ENCODE peak calls at places on chromosomes 6 and 20, in nine cellular contexts. A, K, C, Q, V, J, N, M and U are unnamed samples.

GRCh38 chr6:28537509-28538140 is 11.9 kb downstream of the GPX5 start:
- DNase-seq in N (peak; percentile 76), A (no peak), K (no peak), J (peak; percentile 55), M (no peak), Q (no peak), V (no peak), C (no peak), U (peak; percentile 21)

GRCh38 chr6:71268710-71269437 is 19.7 kb upstream of the OGFRL1 start:
- DNase-seq in V (no peak), K (no peak), M (no peak), N (no peak), Q (no peak), A (no peak), J (no peak), C (no peak), U (no peak)

GRCh38 chr6:135270676-135271536 is 89.8 kb downstream of the MYB start:
- DNase-seq in A (no peak), K (no peak), M (no peak), V (no peak), N (peak; percentile 73), Q (no peak), C (no peak), J (no peak), U (no peak)

GRCh38 chr6:140912686-140913085 is 1220.0 kb upstream of the GJE1 start:
- DNase-seq in C (no peak), A (no peak), Q (no peak), M (no peak), N (no peak), K (no peak), V (no peak), J (no peak), U (no peak)

GRCh38 chr20:23092861-23093543 is 6.9 kb upstream of the CD93 start:
- DNase-seq in M (no peak), A (no peak), Q (no peak), N (no peak), V (no peak), J (no peak), C (no peak), K (no peak), U (no peak)

GRCh38 chr6:45416700-45417099 is 39.0 kb upstream of the SUPT3H start:
- DNase-seq in A (no peak), K (no peak), J (no peak), V (no peak), N (no peak), C (no peak), Q (no peak), M (no peak), U (no peak)

GRCh38 chr6:32973144-32973854 is 4.9 kb downstream of the BRD2 start:
- DNase-seq in J (peak; percentile 27), K (peak; percentile 51), A (no peak), Q (peak; percentile 59), N (peak; percentile 50), V (peak; percentile 47), M (no peak), C (no peak), U (no peak)

GRCh38 chr6:37566209-37566859 is 66.6 kb upstream of the CCDC167 start:
- DNase-seq in K (peak; percentile 54), A (peak; percentile 62), N (peak; percentile 95), J (peak; percentile 71), M (no peak), V (peak; percentile 37), C (peak; percentile 91), Q (peak; percentile 61), U (peak; percentile 77)

GRCh38 chr20:57570898-57571297 is 10.0 kb downstream of the PCK1 start:
- DNase-seq in K (no peak), C (no peak), J (no peak), M (no peak), Q (no peak), A (no peak), V (no peak), N (no peak), U (no peak)

GRCh38 chr20:57568960-57569359 is 8.1 kb downstream of the PCK1 start:
- DNase-seq in A (no peak), N (no peak), M (no peak), C (peak; percentile 23), J (no peak), K (no peak), V (no peak), Q (no peak), U (no peak)

GRCh38 chr20:57568088-57568896 is 7.4 kb downstream of the PCK1 start:
- DNase-seq in V (no peak), J (no peak), Q (no peak), A (no peak), C (peak; percentile 63), K (no peak), N (no peak), M (no peak), U (no peak)

GRCh38 chr20:57567471-57568079 is 6.7 kb downstream of the PCK1 start:
- DNase-seq in N (no peak), A (no peak), Q (no peak), J (no peak), C (peak; percentile 18), K (no peak), M (no peak), V (no peak), U (no peak)

DNA sequence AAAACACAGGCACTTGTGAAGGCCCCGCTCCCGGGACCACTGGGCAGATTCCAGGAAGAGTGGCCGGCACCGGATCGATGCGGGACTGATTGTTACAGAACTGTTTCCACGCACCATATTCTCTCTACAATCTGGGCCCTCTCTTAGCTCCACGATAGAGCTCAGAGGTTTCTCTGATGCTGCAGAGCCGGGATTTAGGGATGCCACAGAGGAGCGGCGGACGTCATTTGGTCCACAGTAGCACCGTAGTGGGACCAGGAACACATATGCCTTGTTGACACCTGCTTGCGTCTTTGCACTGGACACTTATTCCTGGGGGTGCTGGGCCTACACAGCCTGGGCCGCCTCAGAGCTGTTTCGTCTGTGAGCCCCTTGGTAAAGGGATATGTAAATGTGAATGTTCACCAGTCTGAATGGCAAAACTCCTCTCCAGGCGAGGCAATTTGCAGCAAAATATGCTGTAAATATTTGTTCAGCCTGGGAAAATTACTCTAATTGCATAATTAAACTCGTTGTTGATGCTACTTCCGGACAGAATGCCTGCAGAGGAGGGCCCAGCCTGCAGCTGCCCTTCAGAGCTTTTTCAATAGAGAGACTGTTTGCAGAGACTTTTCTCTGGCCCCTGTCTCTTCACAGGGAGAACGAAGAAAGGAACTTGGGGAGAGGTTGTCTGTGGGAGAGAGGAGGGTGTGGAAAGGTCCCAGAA is 9.4 kb downstream of the PCK1 start:
- DNase-seq in K (no peak), V (no peak), A (no peak), J (no peak), M (no peak), C (peak; percentile 22), Q (no peak), N (no peak), U (no peak)
- H3K4me3 ChIP-seq in K (no peak overlapping the region), V (no peak overlapping the region), A (no peak overlapping the region), J (no peak overlapping the region), M (no peak overlapping the region), C (no peak overlapping the region), Q (no peak overlapping the region), N (no peak overlapping the region), U (no peak overlapping the region)

GRCh38 chr6:3287976-3288707 is 29.4 kb downstream of the PSMG4 start:
- DNase-seq in V (no peak), J (no peak), K (no peak), C (peak; percentile 51), N (no peak), M (no peak), Q (no peak), A (no peak), U (no peak)
- H3K36me3 ChIP-seq in V (no peaks in the 10 kb centered on the region), J (no peaks in the 10 kb centered on the region), K (no peaks in the 10 kb centered on the region), C (no peaks in the 10 kb centered on the region), N (peaks cover 8% of the 10 kb centered on the region), M (no peaks in the 10 kb centered on the region), Q (no peaks in the 10 kb centered on the region), A (no peaks in the 10 kb centered on the region), U (no peaks in the 10 kb centered on the region)

GRCh38 chr20:40275738-40276137 is 413.3 kb downstream of the MAFB start:
- DNase-seq in J (no peak), V (no peak), C (no peak), A (no peak), Q (no peak), K (no peak), N (no peak), M (no peak), U (no peak)

GRCh38 chr20:40279390-40279789 is 409.6 kb downstream of the MAFB start:
- DNase-seq in M (no peak), C (no peak), N (no peak), V (peak; percentile 43), A (peak; percentile 61), J (no peak), K (peak; percentile 60), Q (peak; percentile 26), U (no peak)

GRCh38 chr20:40274912-40275654 is 414.0 kb downstream of the MAFB start:
- DNase-seq in N (no peak), A (no peak), C (no peak), Q (no peak), M (no peak), J (no peak), K (no peak), V (no peak), U (no peak)

GRCh38 chr20:40276291-40276690 is 412.7 kb downstream of the MAFB start:
- DNase-seq in J (no peak), V (no peak), A (peak; percentile 61), N (no peak), M (no peak), K (peak; percentile 58), C (no peak), Q (no peak), U (no peak)
- H3K4me3 ChIP-seq in J (no peak overlapping the region), V (no peak overlapping the region), A (no peak overlapping the region), N (no peak overlapping the region), M (no peak overlapping the region), K (no peak overlapping the region), C (no peak overlapping the region), Q (no peak overlapping the region), U (no peak overlapping the region)

GRCh38 chr6:160106701-160107100 is 14.9 kb upstream of the SLC22A1 start:
- DNase-seq in M (no peak), A (no peak), N (no peak), V (no peak), Q (no peak), K (no peak), J (no peak), C (no peak), U (no peak)

GRCh38 chr6:160110724-160111123 is 10.9 kb upstream of the SLC22A1 start:
- DNase-seq in N (no peak), J (no peak), V (no peak), Q (no peak), M (no peak), C (no peak), K (no peak), A (no peak), U (no peak)

GRCh38 chr6:160106010-160106409 is 15.6 kb upstream of the SLC22A1 start:
- DNase-seq in M (no peak), V (no peak), K (no peak), N (no peak), Q (no peak), J (no peak), A (no peak), C (peak; percentile 67), U (no peak)

GRCh38 chr6:160104821-160105517 is 16.6 kb upstream of the SLC22A1 start:
- DNase-seq in C (peak; percentile 54), K (no peak), Q (no peak), A (no peak), M (no peak), N (no peak), J (no peak), V (no peak), U (no peak)

DNA sequence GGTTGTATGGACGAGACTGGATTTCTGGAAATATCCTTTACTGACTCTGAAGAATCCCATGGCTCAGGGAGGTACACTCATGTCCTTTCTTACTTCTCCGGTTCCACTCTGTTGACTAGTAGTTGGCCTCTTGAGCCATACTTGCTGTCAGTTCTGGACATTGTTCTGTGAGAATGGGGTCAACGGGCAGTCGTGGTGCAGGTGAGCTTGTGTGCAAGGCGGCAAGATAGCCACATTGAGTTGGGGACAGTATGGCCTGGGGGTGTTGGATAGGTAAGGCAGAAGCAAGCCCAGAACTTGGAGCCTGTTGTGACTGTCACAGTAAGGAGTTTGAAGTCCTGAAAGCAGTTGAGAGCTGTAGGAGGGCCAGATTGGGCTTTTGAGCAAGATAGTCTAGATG is 13.5 kb upstream of the SLC22A1 start:
- DNase-seq in N (no peak), K (no peak), M (no peak), V (no peak), C (peak; percentile 55), A (no peak), Q (no peak), J (no peak), U (no peak)
- H3K36me3 ChIP-seq in N (peaks cover 22% of the 10 kb centered on the region), K (peaks cover 45% of the 10 kb centered on the region), M (peaks cover 12% of the 10 kb centered on the region), V (no peaks in the 10 kb centered on the region), C (peaks cover 32% of the 10 kb centered on the region), A (peaks cover 4% of the 10 kb centered on the region), Q (no peaks in the 10 kb centered on the region), J (peaks cover 4% of the 10 kb centered on the region), U (peaks cover 20% of the 10 kb centered on the region)